ENCODE peak calls at places on chromosome 18, in nine cellular contexts. A is AG20443; X is GM18507; H is AG04450; Z is IMR-90; R is tibial artery; C is pons; T is NCI-H1048; M is activated CD4-positive, alpha-beta T cell treated with anti-CD3 and anti-CD28 coated beads, Interleukin-2, amount 50 U/mL, for 4 hours. W is an unnamed sample.

GRCh38 chr18:30712383-30712782 is 330.2 kb downstream of the DSC3 start:
- DNase-seq in A (no peak), X (no peak), H (no peak), Z (no peak), R (no peak), C (no peak), T (no peak), M (no peak), W (no peak)

GRCh38 chr18:10424576-10425314 is 29.7 kb upstream of the APCDD1 start:
- DNase-seq in A (peak), X (no peak), H (no peak), Z (no peak), R (peak), C (no peak), T (no peak), M (no peak), W (no peak)

GRCh38 chr18:39742015-39742466 is 2176.4 kb upstream of the CELF4 start:
- DNase-seq in A (no peak), X (no peak), H (peak), Z (peak), R (no peak), C (no peak), T (no peak), M (no peak), W (no peak)

GRCh38 chr18:55343396-55344073 is 244.5 kb downstream of the TCF4 start:
- DNase-seq in A (peak), X (no peak), H (no peak), Z (peak), R (no peak), C (peak), T (no peak), M (no peak), W (no peak)

GRCh38 chr18:6660334-6660733 is 69.2 kb upstream of the ARHGAP28 start:
- DNase-seq in A (no peak), X (no peak), H (no peak), Z (peak), R (no peak), C (no peak), T (no peak), M (no peak), W (no peak)

GRCh38 chr18:32937007-32937540 is 164.3 kb upstream of the KLHL14 start:
- DNase-seq in A (no peak), X (no peak), H (no peak), Z (no peak), R (no peak), C (no peak), T (no peak), M (no peak), W (no peak)

GRCh38 chr18:48409591-48410094 is 460 bp upstream of the ZBTB7C start:
- DNase-seq in A (peak), X (no peak), H (no peak), Z (no peak), R (peak), C (no peak), T (no peak), M (no peak), W (no peak)

GRCh38 chr18:74124642-74125041 is 23.0 kb downstream of the FBXO15 start:
- DNase-seq in A (no peak), X (no peak), H (no peak), Z (no peak), R (no peak), C (no peak), T (no peak), M (no peak), W (no peak)

GRCh38 chr18:66329716-66330115 is 274.2 kb downstream of the CDH19 start:
- DNase-seq in A (no peak), X (no peak), H (no peak), Z (no peak), R (no peak), C (no peak), T (no peak), M (no peak), W (no peak)

GRCh38 chr18:23226930-23227728 is 91.8 kb downstream of the CABLES1 start:
- DNase-seq in A (peak), X (no peak), H (peak), Z (peak), R (peak), C (no peak), T (no peak), M (no peak), W (no peak)

GRCh38 chr18:76981388-76981968 is 151.1 kb downstream of the MBP start:
- DNase-seq in A (no peak), X (peak), H (no peak), Z (peak), R (no peak), C (peak), T (no peak), M (no peak), W (no peak)

GRCh38 chr18:31789409-31789808 is 28.7 kb upstream of the SLC25A52 start:
- DNase-seq in A (no peak), X (no peak), H (no peak), Z (no peak), R (no peak), C (no peak), T (no peak), M (no peak), W (no peak)

GRCh38 chr18:12242658-12243260 is 11.4 kb upstream of the CIDEA start:
- DNase-seq in A (no peak), X (no peak), H (no peak), Z (no peak), R (no peak), C (no peak), T (no peak), M (no peak), W (no peak)

GRCh38 chr18:76805221-76805620 is 17.1 kb upstream of the ZNF236 start:
- DNase-seq in A (peak), X (no peak), H (no peak), Z (peak), R (no peak), C (peak), T (no peak), M (no peak), W (no peak)

GRCh38 chr18:49322770-49323490 is 137.5 kb downstream of the DYM start:
- DNase-seq in A (no peak), X (no peak), H (no peak), Z (no peak), R (no peak), C (no peak), T (no peak), M (no peak), W (no peak)

GRCh38 chr18:34624551-34624950 is 85.5 kb upstream of the DTNA start:
- DNase-seq in A (no peak), X (no peak), H (no peak), Z (peak), R (no peak), C (no peak), T (no peak), M (no peak), W (no peak)

GRCh38 chr18:43211059-43211458 is 66.2 kb downstream of the SYT4 start:
- DNase-seq in A (no peak), X (no peak), H (no peak), Z (no peak), R (no peak), C (no peak), T (no peak), M (no peak), W (no peak)

GRCh38 chr18:63290456-63291200 is 28.9 kb downstream of the BCL2 start:
- DNase-seq in A (no peak), X (no peak), H (no peak), Z (no peak), R (no peak), C (no peak), T (no peak), M (peak), W (peak)

GRCh38 chr18:63603772-63604171 is 16.6 kb downstream of the SERPINB13 start:
- DNase-seq in A (peak), X (no peak), H (no peak), Z (peak), R (no peak), C (no peak), T (no peak), M (no peak), W (no peak)

GRCh38 chr18:47174545-47175116 is 1.5 kb downstream of the IER3IP1 start:
- DNase-seq in A (no peak), X (no peak), H (no peak), Z (no peak), R (no peak), C (no peak), T (no peak), M (no peak), W (no peak)

GRCh38 chr18:71583291-71583690 is 960.9 kb downstream of the CBLN2 start:
- DNase-seq in A (no peak), X (no peak), H (no peak), Z (no peak), R (no peak), C (no peak), T (no peak), M (no peak), W (no peak)

GRCh38 chr18:1039421-1039820 is 134.8 kb downstream of the ADCYAP1 start:
- DNase-seq in A (no peak), X (no peak), H (no peak), Z (no peak), R (no peak), C (no peak), T (no peak), M (no peak), W (no peak)

GRCh38 chr18:6021341-6022088 is 126.2 kb upstream of the TMEM200C start:
- DNase-seq in A (no peak), X (no peak), H (no peak), Z (no peak), R (no peak), C (no peak), T (no peak), M (no peak), W (no peak)

GRCh38 chr18:25223211-25223610 is 128.8 kb downstream of the ZNF521 start:
- DNase-seq in A (no peak), X (no peak), H (no peak), Z (no peak), R (no peak), C (no peak), T (no peak), M (no peak), W (no peak)

GRCh38 chr18:27959101-27959500 is 217.8 kb downstream of the CDH2 start:
- DNase-seq in A (no peak), X (no peak), H (no peak), Z (peak), R (no peak), C (no peak), T (no peak), M (no peak), W (no peak)